ENCODE peak calls at places on chromosome 15, in seven cellular contexts. T is fibroblast of lung, Y is keratinocyte, I is astrocyte, H is IMR-90, U is neural progenitor cell, J is adipocyte. S is an unnamed sample.

GRCh38 chr15:36880913-36881290 is 219.4 kb downstream of the MEIS2 start:
- DNase-seq in T (no peak), Y (no peak), I (no peak), H (no peak), U (no peak), J (no peak), S (no peak)

GRCh38 chr15:97900006-97900405 is 60.5 kb upstream of the ARRDC4 start:
- DNase-seq in T (no peak), Y (no peak), I (no peak), H (no peak), U (no peak), J (no peak), S (no peak)

GRCh38 chr15:67758610-67759300 is 66.6 kb upstream of the SKOR1 start:
- DNase-seq in T (no peak), Y (no peak), I (peak; percentile 74), H (no peak), U (no peak), J (no peak), S (no peak)

GRCh38 chr15:41934843-41935242 is 37.5 kb downstream of the EHD4 start:
- DNase-seq in T (no peak), Y (no peak), I (no peak), H (no peak), U (no peak), J (no peak), S (peak; percentile 80)

GRCh38 chr15:46815765-46816164 is 901.5 kb upstream of the SEMA6D start:
- DNase-seq in T (no peak), Y (no peak), I (no peak), H (no peak), U (no peak), J (no peak), S (no peak)

GRCh38 chr15:65870889-65871533 is 1.7 kb downstream of the RAB11A start:
- DNase-seq in T (peak; percentile 70), Y (no peak), I (peak; percentile 64), H (peak; percentile 77), U (no peak), J (peak; percentile 77), S (no peak)

GRCh38 chr15:30882861-30883433 is 20.8 kb upstream of the FAN1 start:
- DNase-seq in T (no peak), Y (no peak), I (no peak), H (no peak), U (no peak), J (no peak), S (no peak)

GRCh38 chr15:71115567-71116351 is 488 bp downstream of the THSD4 start:
- DNase-seq in T (peak; percentile 59), Y (no peak), I (peak; percentile 48), H (peak; percentile 58), U (peak; percentile 75), J (peak; percentile 79), S (peak; percentile 82)

GRCh38 chr15:57795261-57795660 is 88.7 kb downstream of the POLR2M start:
- DNase-seq in T (no peak), Y (no peak), I (no peak), H (no peak), U (no peak), J (no peak), S (no peak)

GRCh38 chr15:31306036-31306425 is 20.6 kb upstream of the KLF13 start:
- DNase-seq in T (no peak), Y (no peak), I (no peak), H (no peak), U (no peak), J (no peak), S (no peak)

GRCh38 chr15:66830358-66830757 is 128.3 kb downstream of the SMAD6 start:
- DNase-seq in T (peak; percentile 74), Y (no peak), I (peak; percentile 35), H (peak; percentile 72), U (no peak), J (peak; percentile 66), S (no peak)

GRCh38 chr15:95019907-95020306 is 788.5 kb downstream of the MCTP2 start:
- DNase-seq in T (no peak), Y (no peak), I (peak; percentile 30), H (no peak), U (no peak), J (no peak), S (no peak)

GRCh38 chr15:60706145-60706544 is 227.2 kb upstream of the ICE2 start:
- DNase-seq in T (no peak), Y (no peak), I (no peak), H (no peak), U (peak; percentile 11), J (no peak), S (no peak)

GRCh38 chr15:89364741-89365450 is 30.3 kb upstream of the POLG start:
- DNase-seq in T (no peak), Y (no peak), I (no peak), H (no peak), U (peak; percentile 63), J (no peak), S (peak; percentile 78)

GRCh38 chr15:99555089-99555488 is 10.7 kb upstream of the MEF2A start:
- DNase-seq in T (no peak), Y (no peak), I (no peak), H (no peak), U (no peak), J (peak; percentile 70), S (no peak)

GRCh38 chr15:91469627-91470567 is 369.8 kb downstream of the SV2B start:
- DNase-seq in T (no peak), Y (no peak), I (no peak), H (no peak), U (no peak), J (no peak), S (no peak)

GRCh38 chr15:50067254-50067653 is 51.8 kb downstream of the ATP8B4 start:
- DNase-seq in T (no peak), Y (no peak), I (no peak), H (no peak), U (no peak), J (no peak), S (no peak)

GRCh38 chr15:81273200-81273599 is 50.7 kb downstream of the STARD5 start:
- DNase-seq in T (no peak), Y (no peak), I (no peak), H (no peak), U (no peak), J (no peak), S (no peak)

GRCh38 chr15:82177291-82178010 is 85.1 kb downstream of the EFL1 start:
- DNase-seq in T (peak; percentile 62), Y (no peak), I (peak; percentile 91), H (peak; percentile 62), U (no peak), J (peak; percentile 51), S (no peak)

GRCh38 chr15:44738340-44738984 is 2.1 kb downstream of the TRIM69 start:
- DNase-seq in T (peak; percentile 82), Y (no peak), I (peak; percentile 20), H (peak; percentile 65), U (peak; percentile 15), J (peak; percentile 87), S (no peak)

GRCh38 chr15:44064706-44065105 is 130.4 kb downstream of the FRMD5 start:
- DNase-seq in T (no peak), Y (no peak), I (no peak), H (no peak), U (no peak), J (peak; percentile 39), S (no peak)

GRCh38 chr15:78620021-78620838 is 566 bp downstream of the CHRNA3 start:
- DNase-seq in T (no peak), Y (no peak), I (no peak), H (no peak), U (peak; percentile 84), J (peak; percentile 36), S (peak; percentile 93)

GRCh38 chr15:90648137-90649070 is 68.7 kb upstream of the BLM start:
- DNase-seq in T (peak; percentile 91), Y (no peak), I (peak; percentile 78), H (peak; percentile 69), U (peak; percentile 79), J (peak; percentile 89), S (peak; percentile 82)

GRCh38 chr15:36026627-36027026 is 480.7 kb upstream of the DPH6 start:
- DNase-seq in T (no peak), Y (no peak), I (no peak), H (no peak), U (no peak), J (no peak), S (no peak)

GRCh38 chr15:25375557-25375956 is 63.3 kb downstream of the UBE3A start:
- DNase-seq in T (peak; percentile 31), Y (no peak), I (no peak), H (no peak), U (no peak), J (no peak), S (no peak)

GRCh38 chr15:93130111-93130510 is 41.1 kb upstream of the RGMA start:
- DNase-seq in T (no peak), Y (no peak), I (no peak), H (no peak), U (no peak), J (no peak), S (no peak)

GRCh38 chr15:52653451-52653964 is 25.7 kb downstream of the ATOSA start:
- DNase-seq in T (peak; percentile 54), Y (peak; percentile 53), I (peak; percentile 93), H (peak; percentile 85), U (peak; percentile 47), J (peak; percentile 87), S (no peak)

GRCh38 chr15:42457445-42458442 is 33.2 kb downstream of the ZNF106 start:
- DNase-seq in T (peak; percentile 93), Y (no peak), I (peak; percentile 95), H (peak; percentile 94), U (peak; percentile 95), J (peak; percentile 96), S (peak; percentile 94)

GRCh38 chr15:38344351-38344750 is 91.7 kb downstream of the SPRED1 start:
- DNase-seq in T (no peak), Y (no peak), I (no peak), H (no peak), U (no peak), J (no peak), S (no peak)
- H3K36me3 ChIP-seq in T (no peaks in the 10 kb centered on the region), Y (no peaks in the 10 kb centered on the region), I (peaks cover 9% of the 10 kb centered on the region), H (peaks cover 8% of the 10 kb centered on the region), U (peaks cover 14% of the 10 kb centered on the region), J (peaks cover 28% of the 10 kb centered on the region), S (peaks cover 97% of the 10 kb centered on the region)

GRCh38 chr15:64095431-64095794 is 369 bp upstream of the SNX1 start:
- DNase-seq in T (no peak), Y (no peak), I (no peak), H (no peak), U (no peak), J (no peak), S (no peak)
- H3K4me1 ChIP-seq in T (peaks cover 5% of the 10 kb centered on the region), Y (peaks cover 51% of the 10 kb centered on the region), I (peaks cover 28% of the 10 kb centered on the region), H (peaks cover 1% of the 10 kb centered on the region), U (peaks cover 24% of the 10 kb centered on the region), J (peaks cover 53% of the 10 kb centered on the region), S (no peaks in the 10 kb centered on the region)

GRCh38 chr15:77002954-77003912 is 8.3 kb downstream of the PSTPIP1 start:
- DNase-seq in T (no peak), Y (no peak), I (no peak), H (no peak), U (no peak), J (no peak), S (no peak)
- H3K9ac ChIP-seq in T (no peak overlapping the region), Y (no peak overlapping the region), I (no peak overlapping the region), H (no peak overlapping the region), U (no peak overlapping the region), J (no peak overlapping the region), S (no peak overlapping the region)

DNA sequence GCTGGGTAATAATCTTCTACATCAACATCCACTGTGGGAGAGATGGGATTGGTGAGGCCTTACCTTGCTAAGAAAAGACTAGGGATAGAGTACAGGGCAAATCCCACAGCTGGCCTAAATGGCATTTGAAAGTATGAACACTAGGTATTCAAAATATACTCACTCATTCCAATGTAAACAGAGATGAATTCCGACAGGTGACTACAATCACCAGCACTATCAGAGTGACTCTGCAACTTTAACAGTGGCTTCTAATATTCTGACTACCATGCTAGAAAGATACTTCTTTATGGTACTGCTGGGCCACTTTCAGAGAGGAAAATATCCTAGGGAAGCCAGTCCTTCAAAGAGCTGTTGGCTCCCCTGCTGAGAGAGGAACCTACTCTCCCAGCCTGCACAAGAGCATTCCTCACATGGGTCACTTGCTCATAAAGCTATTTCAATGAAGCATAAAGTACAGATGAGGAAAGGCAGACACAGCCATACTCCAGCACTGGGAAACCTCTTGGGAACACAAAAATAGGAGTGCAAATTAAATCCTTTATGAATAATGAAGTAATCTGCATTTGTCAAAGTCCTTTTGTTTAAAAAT is 21.5 kb upstream of the MAN2C1 start:
- DNase-seq in T (no peak), Y (no peak), I (no peak), H (no peak), U (peak; percentile 16), J (peak; percentile 42), S (no peak)
- H3K36me3 ChIP-seq in T (peaks cover 11% of the 10 kb centered on the region), Y (peaks cover 35% of the 10 kb centered on the region), I (peaks cover 68% of the 10 kb centered on the region), H (peaks cover 52% of the 10 kb centered on the region), U (peaks cover 11% of the 10 kb centered on the region), J (peaks cover 93% of the 10 kb centered on the region), S (peaks cover 100% of the 10 kb centered on the region)